ENCODE peak calls at places on chromosomes 13 and 19, in ten cellular contexts. A is amniotic stem cell; D is glutamatergic neuron; B is dermis blood vessel endothelial cell; J is cortex of kidney; H is hypothalamus; C is activated naive CD4-positive, alpha-beta T cell treated with anti-CD3 and anti-CD28 coated beads for 36 hours; N is WTC11; I is mucosa of descending colon; U is NCI-H2171. O is an unnamed sample.

GRCh38 chr13:48154671-48155070 is 59.8 kb upstream of the MED4 start:
- DNase-seq in A (no peak), D (no peak), B (no peak), J (no peak), H (no peak), C (no peak), N (no peak), I (no peak), U (no peak), O (no peak)

GRCh38 chr13:87827479-87827878 is 156.3 kb downstream of the SLITRK5 start:
- DNase-seq in A (no peak), D (no peak), B (no peak), J (no peak), H (no peak), C (no peak), N (no peak), I (no peak), U (no peak), O (peak)

GRCh38 chr19:13176345-13176744 is 26.1 kb downstream of the IER2 start:
- DNase-seq in A (no peak), D (no peak), B (no peak), J (no peak), H (no peak), C (no peak), N (no peak), I (no peak), U (no peak), O (no peak)

GRCh38 chr19:19461671-19462622 is 53.4 kb downstream of the TSSK6 start:
- DNase-seq in A (no peak), D (peak), B (peak), J (no peak), H (no peak), C (peak), N (peak), I (peak), U (peak), O (no peak)

GRCh38 chr13:101390461-101390860 is 25.8 kb downstream of the NALCN start:
- DNase-seq in A (no peak), D (no peak), B (peak), J (no peak), H (no peak), C (no peak), N (no peak), I (no peak), U (no peak), O (peak)

GRCh38 chr13:93296584-93296983 is 70.0 kb downstream of the GPC6 start:
- DNase-seq in A (no peak), D (no peak), B (no peak), J (no peak), H (no peak), C (no peak), N (no peak), I (no peak), U (no peak), O (no peak)

GRCh38 chr13:107025991-107026390 is 458.1 kb upstream of the ARGLU1 start:
- DNase-seq in A (no peak), D (no peak), B (no peak), J (no peak), H (no peak), C (no peak), N (no peak), I (no peak), U (no peak), O (no peak)

GRCh38 chr13:48214519-48215121 is 18.4 kb upstream of the ITM2B start:
- DNase-seq in A (no peak), D (no peak), B (no peak), J (no peak), H (no peak), C (peak), N (no peak), I (no peak), U (no peak), O (no peak)

GRCh38 chr19:17846146-17846545 is 1.6 kb downstream of the JAK3 start:
- DNase-seq in A (no peak), D (no peak), B (no peak), J (no peak), H (no peak), C (peak), N (no peak), I (no peak), U (no peak), O (no peak)

GRCh38 chr19:17873661-17874422 is 2.1 kb downstream of the SLC5A5 start:
- DNase-seq in A (no peak), D (peak), B (peak), J (no peak), H (no peak), C (peak), N (peak), I (peak), U (peak), O (no peak)

GRCh38 chr13:71217827-71218226 is 649.2 kb downstream of the DACH1 start:
- DNase-seq in A (no peak), D (no peak), B (no peak), J (no peak), H (no peak), C (no peak), N (no peak), I (no peak), U (no peak), O (no peak)

GRCh38 chr13:24606486-24607170 is 73.6 kb upstream of the ATP12A start:
- DNase-seq in A (no peak), D (peak), B (no peak), J (no peak), H (no peak), C (no peak), N (no peak), I (no peak), U (no peak), O (no peak)

GRCh38 chr13:30681489-30682242 is 53.7 kb upstream of the ALOX5AP start:
- DNase-seq in A (no peak), D (no peak), B (no peak), J (no peak), H (no peak), C (no peak), N (no peak), I (no peak), U (no peak), O (peak)

GRCh38 chr13:40565282-40566148 is 100.9 kb downstream of the FOXO1 start:
- DNase-seq in A (no peak), D (no peak), B (peak), J (no peak), H (no peak), C (peak), N (no peak), I (no peak), U (no peak), O (no peak)

O was measured in A172.